ENCODE peak calls at places on chromosome 22, in nine cellular contexts. One of them, this sample, is unnamed.

GRCh38 chr22:39266398-39267030 is 21.7 kb upstream of the PDGFB start:
- DNase-seq in H9: no peak
- DNase-seq in PC-3: no peak
- DNase-seq in CD8-positive, alpha-beta T cell: no peak
- DNase-seq in mammary epithelial cell: no peak
- DNase-seq in OCI-LY7: no peak
- DNase-seq in transverse colon: no peak
- DNase-seq in sigmoid colon: no peak
- DNase-seq in caudate nucleus: no peak
- DNase-seq in this sample: peak; percentile 47

GRCh38 chr22:46187862-46188261 is 37.5 kb downstream of the PPARA start:
- DNase-seq in H9: no peak
- DNase-seq in caudate nucleus: no peak
- DNase-seq in CD8-positive, alpha-beta T cell: no peak
- DNase-seq in mammary epithelial cell: peak; percentile 26
- DNase-seq in sigmoid colon: no peak
- DNase-seq in transverse colon: no peak
- DNase-seq in PC-3: no peak
- DNase-seq in OCI-LY7: no peak
- DNase-seq in this sample: no peak

GRCh38 chr22:31244044-31244942 is 32.2 kb downstream of the LIMK2 start:
- DNase-seq in caudate nucleus: no peak
- DNase-seq in transverse colon: no peak
- DNase-seq in sigmoid colon: no peak
- DNase-seq in OCI-LY7: no peak
- DNase-seq in H9: peak; percentile 83
- DNase-seq in mammary epithelial cell: peak; percentile 58
- DNase-seq in PC-3: peak; percentile 68
- DNase-seq in CD8-positive, alpha-beta T cell: no peak
- DNase-seq in this sample: peak; percentile 83

GRCh38 chr22:47139790-47140119 is 377.3 kb downstream of the TBC1D22A start:
- DNase-seq in PC-3: no peak
- DNase-seq in sigmoid colon: no peak
- DNase-seq in H9: no peak
- DNase-seq in OCI-LY7: no peak
- DNase-seq in caudate nucleus: no peak
- DNase-seq in transverse colon: no peak
- DNase-seq in mammary epithelial cell: no peak
- DNase-seq in CD8-positive, alpha-beta T cell: no peak
- DNase-seq in this sample: no peak

GRCh38 chr22:30605449-30606110 is 1.4 kb upstream of the TCN2 start:
- DNase-seq in sigmoid colon: no peak
- DNase-seq in caudate nucleus: no peak
- DNase-seq in mammary epithelial cell: peak; percentile 11
- DNase-seq in CD8-positive, alpha-beta T cell: no peak
- DNase-seq in PC-3: peak; percentile 58
- DNase-seq in H9: peak; percentile 60
- DNase-seq in transverse colon: peak; percentile 78
- DNase-seq in OCI-LY7: peak; percentile 68
- DNase-seq in this sample: no peak

GRCh38 chr22:19868773-19869471 is 14.2 kb upstream of the GNB1L start:
- DNase-seq in PC-3: no peak
- DNase-seq in transverse colon: peak; percentile 66
- DNase-seq in sigmoid colon: peak; percentile 58
- DNase-seq in H9: peak; percentile 29
- DNase-seq in mammary epithelial cell: peak; percentile 70
- DNase-seq in CD8-positive, alpha-beta T cell: no peak
- DNase-seq in caudate nucleus: no peak
- DNase-seq in OCI-LY7: no peak
- DNase-seq in this sample: no peak

GRCh38 chr22:23800297-23801237 is 13.8 kb downstream of the SMARCB1 start:
- DNase-seq in caudate nucleus: no peak
- DNase-seq in OCI-LY7: peak; percentile 97
- DNase-seq in transverse colon: no peak
- DNase-seq in H9: no peak
- DNase-seq in CD8-positive, alpha-beta T cell: no peak
- DNase-seq in PC-3: no peak
- DNase-seq in mammary epithelial cell: no peak
- DNase-seq in sigmoid colon: no peak
- DNase-seq in this sample: no peak

GRCh38 chr22:42273855-42274451 is 3.5 kb upstream of the TCF20 start:
- DNase-seq in H9: peak; percentile 70
- DNase-seq in OCI-LY7: no peak
- DNase-seq in caudate nucleus: no peak
- DNase-seq in sigmoid colon: peak; percentile 34
- DNase-seq in transverse colon: no peak
- DNase-seq in PC-3: no peak
- DNase-seq in CD8-positive, alpha-beta T cell: no peak
- DNase-seq in mammary epithelial cell: no peak
- DNase-seq in this sample: no peak

GRCh38 chr22:17706451-17706900 is 67.8 kb downstream of the BID start:
- DNase-seq in caudate nucleus: peak; percentile 6
- DNase-seq in H9: peak; percentile 41
- DNase-seq in PC-3: peak; percentile 83
- DNase-seq in OCI-LY7: peak; percentile 55
- DNase-seq in CD8-positive, alpha-beta T cell: no peak
- DNase-seq in sigmoid colon: peak; percentile 75
- DNase-seq in transverse colon: peak; percentile 54
- DNase-seq in mammary epithelial cell: peak; percentile 95
- DNase-seq in this sample: peak; percentile 48

GRCh38 chr22:17827466-17827865 is 53.2 kb upstream of the BID start:
- DNase-seq in caudate nucleus: no peak
- DNase-seq in H9: no peak
- DNase-seq in sigmoid colon: no peak
- DNase-seq in mammary epithelial cell: no peak
- DNase-seq in PC-3: no peak
- DNase-seq in OCI-LY7: no peak
- DNase-seq in transverse colon: no peak
- DNase-seq in CD8-positive, alpha-beta T cell: no peak
- DNase-seq in this sample: no peak

GRCh38 chr22:45552580-45553332 is 50.1 kb downstream of the FBLN1 start:
- DNase-seq in mammary epithelial cell: peak; percentile 87
- DNase-seq in H9: peak; percentile 42
- DNase-seq in caudate nucleus: no peak
- DNase-seq in OCI-LY7: no peak
- DNase-seq in transverse colon: peak; percentile 44
- DNase-seq in CD8-positive, alpha-beta T cell: no peak
- DNase-seq in PC-3: no peak
- DNase-seq in sigmoid colon: peak; percentile 82
- DNase-seq in this sample: no peak

GRCh38 chr22:22565991-22566390 is 6.9 kb upstream of the PRAME start:
- DNase-seq in PC-3: peak; percentile 19
- DNase-seq in mammary epithelial cell: no peak
- DNase-seq in CD8-positive, alpha-beta T cell: no peak
- DNase-seq in transverse colon: no peak
- DNase-seq in caudate nucleus: no peak
- DNase-seq in OCI-LY7: no peak
- DNase-seq in sigmoid colon: no peak
- DNase-seq in H9: no peak
- DNase-seq in this sample: no peak

GRCh38 chr22:29243874-29244446 is 23.8 kb downstream of the RHBDD3 start:
- DNase-seq in caudate nucleus: no peak
- DNase-seq in transverse colon: no peak
- DNase-seq in mammary epithelial cell: no peak
- DNase-seq in H9: no peak
- DNase-seq in sigmoid colon: peak; percentile 26
- DNase-seq in PC-3: no peak
- DNase-seq in OCI-LY7: no peak
- DNase-seq in CD8-positive, alpha-beta T cell: no peak
- DNase-seq in this sample: no peak

GRCh38 chr22:30649430-30650007 is 13.9 kb downstream of the SLC35E4 start:
- DNase-seq in OCI-LY7: no peak
- DNase-seq in H9: peak; percentile 43
- DNase-seq in sigmoid colon: no peak
- DNase-seq in PC-3: peak; percentile 90
- DNase-seq in transverse colon: peak; percentile 79
- DNase-seq in mammary epithelial cell: peak; percentile 84
- DNase-seq in CD8-positive, alpha-beta T cell: peak; percentile 12
- DNase-seq in caudate nucleus: no peak
- DNase-seq in this sample: peak; percentile 50

GRCh38 chr22:19523240-19524169 is 705 bp downstream of the CLDN5 start:
- DNase-seq in sigmoid colon: no peak
- DNase-seq in CD8-positive, alpha-beta T cell: no peak
- DNase-seq in H9: peak; percentile 69
- DNase-seq in OCI-LY7: no peak
- DNase-seq in mammary epithelial cell: peak; percentile 26
- DNase-seq in PC-3: no peak
- DNase-seq in transverse colon: no peak
- DNase-seq in caudate nucleus: no peak
- DNase-seq in this sample: no peak

GRCh38 chr22:30392661-30393321 is 4.0 kb upstream of the SEC14L2 start:
- DNase-seq in H9: no peak
- DNase-seq in CD8-positive, alpha-beta T cell: no peak
- DNase-seq in mammary epithelial cell: no peak
- DNase-seq in OCI-LY7: peak; percentile 62
- DNase-seq in sigmoid colon: no peak
- DNase-seq in PC-3: no peak
- DNase-seq in transverse colon: no peak
- DNase-seq in caudate nucleus: no peak
- DNase-seq in this sample: no peak

DNA sequence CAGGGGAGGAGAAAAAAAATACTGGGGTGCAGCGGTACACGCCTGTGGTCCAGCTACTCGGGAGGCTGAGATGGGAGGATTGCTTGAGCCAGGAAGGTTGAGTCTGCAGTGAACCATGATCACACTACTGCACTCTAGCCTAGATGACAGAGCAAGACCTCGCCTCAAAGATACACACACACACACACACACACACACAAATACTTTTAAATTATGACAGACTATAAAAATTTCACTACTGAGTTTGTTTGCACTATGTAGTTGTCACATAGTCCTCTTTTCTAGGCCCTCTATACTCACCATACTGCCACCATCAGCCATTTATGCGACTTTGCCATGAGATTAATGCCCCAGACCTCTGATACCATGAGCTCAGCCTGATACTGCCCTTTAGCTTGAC is 109.6 kb downstream of the MRTFA start:
- DNase-seq in caudate nucleus: no peak
- DNase-seq in transverse colon: no peak
- DNase-seq in CD8-positive, alpha-beta T cell: no peak
- DNase-seq in mammary epithelial cell: no peak
- DNase-seq in OCI-LY7: no peak
- DNase-seq in sigmoid colon: no peak
- DNase-seq in H9: no peak
- DNase-seq in PC-3: peak; percentile 18
- DNase-seq in this sample: no peak
- H3K27ac ChIP-seq in caudate nucleus: no peak overlapping the region
- H3K27ac ChIP-seq in transverse colon: peak overlapping the region; percentile 31
- H3K27ac ChIP-seq in CD8-positive, alpha-beta T cell: no peak overlapping the region
- H3K27ac ChIP-seq in mammary epithelial cell: no peak overlapping the region
- H3K27ac ChIP-seq in OCI-LY7: no peak overlapping the region
- H3K27ac ChIP-seq in sigmoid colon: no peak overlapping the region
- H3K27ac ChIP-seq in H9: no peak overlapping the region
- H3K27ac ChIP-seq in PC-3: peak overlapping the region; percentile 3
- H3K27ac ChIP-seq in this sample: peak overlapping the region; percentile 57

GRCh38 chr22:20940178-20940790 is 23.1 kb downstream of the CRKL start:
- DNase-seq in sigmoid colon: no peak
- DNase-seq in PC-3: no peak
- DNase-seq in CD8-positive, alpha-beta T cell: no peak
- DNase-seq in transverse colon: no peak
- DNase-seq in OCI-LY7: no peak
- DNase-seq in H9: no peak
- DNase-seq in mammary epithelial cell: no peak
- DNase-seq in caudate nucleus: no peak
- DNase-seq in this sample: peak; percentile 73
- H3K27ac ChIP-seq in sigmoid colon: no peak overlapping the region
- H3K27ac ChIP-seq in PC-3: no peak overlapping the region
- H3K27ac ChIP-seq in CD8-positive, alpha-beta T cell: no peak overlapping the region
- H3K27ac ChIP-seq in transverse colon: no peak overlapping the region
- H3K27ac ChIP-seq in OCI-LY7: no peak overlapping the region
- H3K27ac ChIP-seq in H9: no peak overlapping the region
- H3K27ac ChIP-seq in mammary epithelial cell: no peak overlapping the region
- H3K27ac ChIP-seq in caudate nucleus: no peak overlapping the region
- H3K27ac ChIP-seq in this sample: no peak overlapping the region

DNA sequence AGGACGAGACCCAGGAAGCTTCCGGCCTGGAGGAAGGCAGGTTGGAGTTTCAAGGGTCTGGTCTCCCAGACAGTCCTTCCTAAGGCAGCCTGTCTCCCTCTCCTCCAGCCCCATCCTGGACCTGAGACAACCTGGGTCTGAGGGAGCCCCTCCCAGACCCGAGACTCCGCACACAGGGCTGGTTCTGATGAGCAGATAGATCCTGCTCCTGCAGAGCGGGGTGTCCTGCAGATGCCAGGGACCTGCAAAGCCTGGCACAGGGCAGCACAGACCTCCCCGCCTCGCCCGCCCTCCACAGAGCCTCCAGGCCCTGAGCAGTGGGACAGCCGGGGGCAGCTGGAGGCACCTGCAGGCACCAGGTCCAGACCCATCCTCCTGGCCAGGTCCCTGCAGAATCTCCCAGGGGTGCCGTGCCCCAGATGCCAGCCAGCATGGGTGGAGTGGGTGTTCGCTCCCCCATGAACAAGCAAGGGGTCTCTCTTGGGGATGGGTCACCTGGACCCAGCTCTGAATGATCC is 7.8 kb downstream of the PIM3 start:
- DNase-seq in OCI-LY7: no peak
- DNase-seq in caudate nucleus: no peak
- DNase-seq in mammary epithelial cell: no peak
- DNase-seq in CD8-positive, alpha-beta T cell: no peak
- DNase-seq in sigmoid colon: no peak
- DNase-seq in transverse colon: no peak
- DNase-seq in PC-3: no peak
- DNase-seq in H9: peak; percentile 29
- DNase-seq in this sample: no peak
- H3K27ac ChIP-seq in OCI-LY7: no peak overlapping the region
- H3K27ac ChIP-seq in caudate nucleus: peak overlapping the region; percentile 90
- H3K27ac ChIP-seq in mammary epithelial cell: no peak overlapping the region
- H3K27ac ChIP-seq in CD8-positive, alpha-beta T cell: no peak overlapping the region
- H3K27ac ChIP-seq in sigmoid colon: peak overlapping the region; percentile 84
- H3K27ac ChIP-seq in transverse colon: peak overlapping the region; percentile 93
- H3K27ac ChIP-seq in PC-3: no peak overlapping the region
- H3K27ac ChIP-seq in H9: no peak overlapping the region
- H3K27ac ChIP-seq in this sample: no peak overlapping the region

DNA sequence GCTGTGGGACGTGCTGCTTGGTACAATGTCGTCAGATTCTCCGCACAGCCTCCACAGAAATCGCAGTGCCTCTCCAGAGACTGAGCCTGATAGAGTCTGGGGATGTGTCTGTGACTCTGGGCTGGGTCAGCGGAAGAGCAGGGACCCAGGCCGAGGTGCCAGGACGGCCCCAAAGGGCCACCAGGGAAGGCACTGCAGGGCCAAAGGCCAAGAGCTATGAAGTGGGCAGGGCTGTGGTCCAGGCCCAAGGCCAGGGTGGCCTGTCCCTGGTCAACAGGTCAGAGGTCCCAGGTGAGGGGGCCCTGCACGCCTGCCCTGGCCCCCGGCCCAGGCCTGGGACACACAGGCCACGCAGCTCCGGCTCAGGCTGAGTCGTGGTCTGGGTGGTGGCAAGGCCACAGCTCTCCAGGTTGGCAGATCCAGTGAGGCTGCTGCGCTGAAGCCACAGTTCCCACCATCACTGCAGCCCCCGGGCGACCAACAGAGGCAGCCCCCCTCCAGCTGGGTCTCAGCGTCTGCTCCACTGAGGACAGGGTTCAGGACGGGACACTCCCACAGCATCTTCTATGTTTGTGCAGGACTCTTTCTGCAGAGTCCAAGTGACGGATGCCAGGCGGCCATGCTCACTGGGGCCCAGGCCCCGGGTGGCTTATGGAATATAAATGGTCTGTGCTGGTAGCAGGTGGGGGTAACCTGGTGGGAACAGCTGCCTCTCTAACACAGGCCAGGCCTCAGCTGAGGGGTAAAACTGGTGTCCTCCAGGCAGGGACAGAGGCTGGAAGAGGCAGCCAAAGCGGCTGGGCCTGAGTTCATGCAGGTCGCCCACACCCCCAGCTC is 4.8 kb upstream of the PIM3 start:
- DNase-seq in transverse colon: peak; percentile 6
- DNase-seq in sigmoid colon: peak; percentile 53
- DNase-seq in mammary epithelial cell: no peak
- DNase-seq in PC-3: no peak
- DNase-seq in CD8-positive, alpha-beta T cell: no peak
- DNase-seq in OCI-LY7: no peak
- DNase-seq in H9: no peak
- DNase-seq in caudate nucleus: no peak
- DNase-seq in this sample: no peak
- H3K27ac ChIP-seq in transverse colon: no peak overlapping the region
- H3K27ac ChIP-seq in sigmoid colon: no peak overlapping the region
- H3K27ac ChIP-seq in mammary epithelial cell: no peak overlapping the region
- H3K27ac ChIP-seq in PC-3: no peak overlapping the region
- H3K27ac ChIP-seq in CD8-positive, alpha-beta T cell: no peak overlapping the region
- H3K27ac ChIP-seq in OCI-LY7: no peak overlapping the region
- H3K27ac ChIP-seq in H9: no peak overlapping the region
- H3K27ac ChIP-seq in caudate nucleus: no peak overlapping the region
- H3K27ac ChIP-seq in this sample: no peak overlapping the region

This sample was measured in trophoblast cell.